ENCODE peak calls at places on chromosomes 16 and 17, in nine cellular contexts. N is COR-L47; O is stimulated activated CD8-positive, alpha-beta memory T cell treated with anti-CD3 and anti-CD28 coated beads, Interleukin-2, amount 100 ng/mL, for 1 hour; H is stomach; W is NCI-H1092; D is Daoy; B is hepatic stellate cell; S is lower lobe of right lung; G is left colon. T is an unnamed sample.

GRCh38 chr17:61946359-61946758 is 18.6 kb upstream of the INTS2 start:
- DNase-seq in N (no peak), O (no peak), H (no peak), W (no peak), D (no peak), B (no peak), S (no peak), G (no peak), T (no peak)

GRCh38 chr17:61410100-61410551 is 10.5 kb downstream of the TBX2 start:
- DNase-seq in N (no peak), O (no peak), H (no peak), W (no peak), D (no peak), B (no peak), S (peak; percentile 45), G (peak; percentile 24), T (no peak)

GRCh38 chr17:20302191-20302917 is 165.0 kb downstream of the LGALS9B start:
- DNase-seq in N (peak; percentile 55), O (no peak), H (no peak), W (peak; percentile 2), D (no peak), B (no peak), S (no peak), G (no peak), T (no peak)

GRCh38 chr17:78387982-78388941 is 9.8 kb downstream of the PGS1 start:
- DNase-seq in N (no peak), O (no peak), H (no peak), W (no peak), D (no peak), B (peak; percentile 44), S (no peak), G (no peak), T (peak; percentile 37)

GRCh38 chr16:81551141-81551808 is 106.7 kb downstream of the CMIP start:
- DNase-seq in N (no peak), O (no peak), H (no peak), W (no peak), D (peak; percentile 80), B (peak; percentile 90), S (peak; percentile 38), G (no peak), T (no peak)

GRCh38 chr16:919658-920631 is 50.8 kb downstream of the LMF1 start:
- DNase-seq in N (no peak), O (no peak), H (no peak), W (no peak), D (no peak), B (peak; percentile 79), S (no peak), G (no peak), T (no peak)

GRCh38 chr17:66580601-66581385 is 254.1 kb upstream of the CACNG5 start:
- DNase-seq in N (peak; percentile 46), O (no peak), H (peak; percentile 34), W (no peak), D (no peak), B (peak; percentile 24), S (no peak), G (no peak), T (peak; percentile 51)

GRCh38 chr16:81931927-81932326 is 79.3 kb downstream of the SDR42E1 start:
- DNase-seq in N (no peak), O (no peak), H (no peak), W (no peak), D (no peak), B (no peak), S (no peak), G (no peak), T (no peak)

GRCh38 chr17:29583324-29584248 is 5.9 kb downstream of the GIT1 start:
- DNase-seq in N (no peak), O (no peak), H (no peak), W (no peak), D (no peak), B (no peak), S (peak; percentile 46), G (no peak), T (no peak)

GRCh38 chr17:80086616-80087015 is 14.8 kb upstream of the GAA start:
- DNase-seq in N (no peak), O (no peak), H (no peak), W (no peak), D (no peak), B (no peak), S (no peak), G (no peak), T (no peak)

GRCh38 chr17:18182978-18183333 is 672 bp upstream of the ALKBH5 start:
- DNase-seq in N (peak; percentile 51), O (peak; percentile 50), H (peak; percentile 78), W (peak; percentile 53), D (peak; percentile 89), B (peak; percentile 87), S (peak; percentile 93), G (peak; percentile 83), T (peak; percentile 82)

GRCh38 chr17:50719924-50720805 is 762 bp downstream of the LUC7L3 start:
- DNase-seq in N (peak; percentile 63), O (no peak), H (no peak), W (no peak), D (no peak), B (no peak), S (no peak), G (no peak), T (no peak)

GRCh38 chr17:57577751-57578607 is 167.1 kb downstream of the CCDC182 start:
- DNase-seq in N (no peak), O (no peak), H (no peak), W (no peak), D (peak; percentile 24), B (peak; percentile 49), S (no peak), G (no peak), T (no peak)

GRCh38 chr16:58331024-58331707 is 36.3 kb upstream of the PRSS54 start:
- DNase-seq in N (peak; percentile 12), O (no peak), H (no peak), W (no peak), D (peak; percentile 11), B (no peak), S (no peak), G (no peak), T (no peak)

GRCh38 chr16:2280981-2281542 is 13.1 kb upstream of the RNPS1 start:
- DNase-seq in N (no peak), O (no peak), H (no peak), W (no peak), D (no peak), B (no peak), S (no peak), G (no peak), T (no peak)

GRCh38 chr17:62869885-62870580 is 61.9 kb upstream of the MARCHF10 start:
- DNase-seq in N (peak; percentile 25), O (no peak), H (no peak), W (peak; percentile 53), D (peak; percentile 72), B (peak; percentile 78), S (no peak), G (no peak), T (no peak)

GRCh38 chr16:22969567-22969966 is 155.6 kb downstream of the HS3ST2 start:
- DNase-seq in N (no peak), O (no peak), H (no peak), W (no peak), D (no peak), B (no peak), S (no peak), G (no peak), T (no peak)

GRCh38 chr16:10622036-10622921 is 41.9 kb upstream of the EMP2 start:
- DNase-seq in N (no peak), O (no peak), H (no peak), W (no peak), D (no peak), B (no peak), S (peak; percentile 72), G (no peak), T (no peak)

GRCh38 chr16:22386976-22387375 is 12.6 kb upstream of the CDR2 start:
- DNase-seq in N (no peak), O (no peak), H (no peak), W (no peak), D (peak; percentile 60), B (peak; percentile 69), S (no peak), G (no peak), T (no peak)

GRCh38 chr17:47717845-47718621 is 15.0 kb upstream of the TBX21 start:
- DNase-seq in N (no peak), O (no peak), H (no peak), W (peak; percentile 11), D (peak; percentile 60), B (no peak), S (no peak), G (no peak), T (no peak)

GRCh38 chr17:31147507-31148202 is 52.9 kb downstream of the NF1 start:
- DNase-seq in N (no peak), O (no peak), H (no peak), W (no peak), D (no peak), B (no peak), S (no peak), G (no peak), T (no peak)

GRCh38 chr17:56173958-56174357 is 20.7 kb downstream of the ANKFN1 start:
- DNase-seq in N (no peak), O (no peak), H (no peak), W (no peak), D (no peak), B (no peak), S (no peak), G (no peak), T (no peak)

GRCh38 chr17:49987681-49988441 is 7.2 kb downstream of the DLX3 start:
- DNase-seq in N (peak; percentile 61), O (no peak), H (no peak), W (peak; percentile 59), D (peak; percentile 50), B (no peak), S (no peak), G (no peak), T (no peak)

GRCh38 chr17:61805399-61805798 is 57.9 kb downstream of the BRIP1 start:
- DNase-seq in N (no peak), O (no peak), H (no peak), W (no peak), D (peak; percentile 11), B (peak; percentile 21), S (no peak), G (no peak), T (no peak)

GRCh38 chr16:57514891-57515600 is 21.3 kb downstream of the CCDC102A start:
- DNase-seq in N (no peak), O (no peak), H (no peak), W (no peak), D (no peak), B (no peak), S (peak; percentile 51), G (no peak), T (no peak)

GRCh38 chr17:4790705-4791088 is 1.9 kb downstream of the GLTPD2 start:
- DNase-seq in N (no peak), O (no peak), H (no peak), W (no peak), D (no peak), B (no peak), S (no peak), G (no peak), T (no peak)

GRCh38 chr16:4391635-4392381 is 20.2 kb downstream of the VASN start:
- DNase-seq in N (peak; percentile 47), O (no peak), H (no peak), W (peak; percentile 12), D (no peak), B (no peak), S (no peak), G (no peak), T (no peak)

GRCh38 chr16:1101133-1101532 is 5.1 kb upstream of the C1QTNF8 start:
- DNase-seq in N (no peak), O (no peak), H (no peak), W (no peak), D (peak; percentile 29), B (no peak), S (no peak), G (no peak), T (no peak)

GRCh38 chr16:17780181-17780580 is 309.4 kb upstream of the XYLT1 start:
- DNase-seq in N (no peak), O (no peak), H (no peak), W (no peak), D (no peak), B (no peak), S (no peak), G (no peak), T (no peak)

GRCh38 chr17:79947351-79948031 is 88.2 kb downstream of the TBC1D16 start:
- DNase-seq in N (no peak), O (no peak), H (no peak), W (no peak), D (peak; percentile 56), B (no peak), S (peak; percentile 39), G (no peak), T (no peak)

GRCh38 chr17:82180776-82181528 is 31.7 kb downstream of the CCDC57 start:
- DNase-seq in N (no peak), O (no peak), H (no peak), W (no peak), D (no peak), B (no peak), S (no peak), G (no peak), T (no peak)